ENCODE peak calls at places on chromosomes 11 and 22, in four cellular contexts. L is naive thymus-derived CD4-positive, alpha-beta T cell; Z is H4; Q is HFFc6. H is an unnamed sample.

GRCh38 chr11:106088896-106089295 is 11.4 kb downstream of the AASDHPPT start:
- DNase-seq in L (no peak), Q (no peak), Z (no peak), H (no peak)

GRCh38 chr11:114216804-114217195 is 79.4 kb upstream of the NNMT start:
- DNase-seq in Z (no peak), Q (no peak), L (no peak), H (no peak)

GRCh38 chr11:111379500-111380136 is 543 bp upstream of the POU2AF1 start:
- DNase-seq in L (no peak), Q (no peak), Z (no peak), H (no peak)

GRCh38 chr11:70212227-70212811 is 9.2 kb downstream of the FADD start:
- DNase-seq in L (no peak), Z (no peak), Q (no peak), H (no peak)

GRCh38 chr11:70519117-70519516 is 120.8 kb downstream of the CTTN start:
- DNase-seq in Z (no peak), Q (no peak), L (no peak), H (no peak)

GRCh38 chr11:3905080-3905953 is 49.9 kb downstream of the STIM1 start:
- DNase-seq in Z (peak), Q (peak), L (peak), H (no peak)

GRCh38 chr11:112321521-112322172 is 61.0 kb upstream of the PLET1 start:
- DNase-seq in Q (peak), L (peak), Z (peak), H (peak)

GRCh38 chr22:49585695-49586243 is 241.9 kb downstream of the BRD1 start:
- DNase-seq in Q (no peak), Z (no peak), L (no peak), H (no peak)

GRCh38 chr11:12008790-12009616 is 577 bp upstream of the DKK3 start:
- DNase-seq in Z (peak), Q (peak), L (peak), H (peak)

GRCh38 chr11:103700605-103701004 is 335.8 kb upstream of the DDI1 start:
- DNase-seq in Q (peak), Z (no peak), L (no peak), H (no peak)

GRCh38 chr11:2687782-2688191 is 12.0 kb downstream of the KCNQ1OT1 start:
- DNase-seq in Z (no peak), Q (no peak), L (no peak), H (peak)

GRCh38 chr11:35006389-35007128 is 90.1 kb downstream of the PDHX start:
- DNase-seq in L (no peak), Z (no peak), Q (no peak), H (no peak)

GRCh38 chr11:112670806-112671570 is 290.2 kb upstream of the NCAM1 start:
- DNase-seq in Q (no peak), Z (no peak), L (no peak), H (no peak)

GRCh38 chr11:45142241-45142885 is 4.1 kb upstream of the PRDM11 start:
- DNase-seq in Z (no peak), Q (no peak), L (no peak), H (no peak)

GRCh38 chr22:41526802-41527799 is 17.2 kb downstream of the POLR3H start:
- DNase-seq in Z (no peak), L (peak), Q (no peak), H (peak)

GRCh38 chr22:50314455-50315288 is 7.2 kb upstream of the PLXNB2 start:
- DNase-seq in Q (no peak), Z (no peak), L (peak), H (peak)

GRCh38 chr11:44096360-44097188 is 1.1 kb downstream of the EXT2 start:
- DNase-seq in Q (peak), L (no peak), Z (no peak), H (no peak)

GRCh38 chr11:61871158-61871597 is 20.2 kb downstream of the FADS3 start:
- DNase-seq in Q (peak), Z (peak), L (peak), H (peak)

GRCh38 chr11:8698917-8699441 is 16.4 kb downstream of the RPL27A start:
- DNase-seq in Z (no peak), L (no peak), Q (no peak), H (no peak)

GRCh38 chr11:100576044-100577021 is 110.8 kb upstream of the ARHGAP42 start:
- DNase-seq in Z (peak), Q (peak), L (no peak), H (no peak)

GRCh38 chr22:19840955-19841640 is 13.6 kb downstream of the GNB1L start:
- DNase-seq in Q (no peak), Z (no peak), L (no peak), H (no peak)

GRCh38 chr11:12802418-12803085 is 128.3 kb downstream of the TEAD1 start:
- DNase-seq in L (no peak), Q (peak), Z (peak), H (peak)

GRCh38 chr11:93662177-93662575 is 694 bp downstream of the CEP295 start:
- DNase-seq in Z (no peak), Q (no peak), L (no peak), H (no peak)